ENCODE peak calls at places on chromosomes 6 and 20, in six cellular contexts. One of them, this sample, is unnamed.
A peak's percentile ranks its signal among the peaks of the same experiment; 100 is the strongest.

GRCh38 chr6:35181933-35182612 is 31.7 kb upstream of the SCUBE3 start:
- DNase-seq in lower lobe of right lung: peak; percentile 71
- DNase-seq in IMR-90: peak; percentile 61
- DNase-seq in mammary epithelial cell: peak; percentile 72
- DNase-seq in substantia nigra: no peak
- DNase-seq in A549: peak; percentile 72
- DNase-seq in this sample: no peak

GRCh38 chr6:6006428-6007310 is at the start of gene NRN1:
- DNase-seq in lower lobe of right lung: no peak
- DNase-seq in IMR-90: no peak
- DNase-seq in mammary epithelial cell: peak; percentile 61
- DNase-seq in substantia nigra: no peak
- DNase-seq in A549: no peak
- DNase-seq in this sample: no peak

GRCh38 chr6:18595774-18596528 is 208.8 kb downstream of the RNF144B start:
- DNase-seq in lower lobe of right lung: no peak
- DNase-seq in IMR-90: peak; percentile 63
- DNase-seq in mammary epithelial cell: peak; percentile 36
- DNase-seq in substantia nigra: peak; percentile 35
- DNase-seq in A549: peak; percentile 56
- DNase-seq in this sample: no peak

GRCh38 chr6:33994198-33995045 is 151.5 kb downstream of the GRM4 start:
- DNase-seq in lower lobe of right lung: no peak
- DNase-seq in IMR-90: no peak
- DNase-seq in mammary epithelial cell: no peak
- DNase-seq in substantia nigra: no peak
- DNase-seq in A549: no peak
- DNase-seq in this sample: no peak

GRCh38 chr6:87897581-87898147 is 150.0 kb upstream of the SPACA1 start:
- DNase-seq in lower lobe of right lung: no peak
- DNase-seq in IMR-90: peak; percentile 34
- DNase-seq in mammary epithelial cell: no peak
- DNase-seq in substantia nigra: no peak
- DNase-seq in A549: no peak
- DNase-seq in this sample: no peak

GRCh38 chr6:141677598-141678211 is 455.0 kb upstream of the GJE1 start:
- DNase-seq in lower lobe of right lung: no peak
- DNase-seq in IMR-90: peak; percentile 47
- DNase-seq in mammary epithelial cell: peak; percentile 13
- DNase-seq in substantia nigra: no peak
- DNase-seq in A549: peak; percentile 30
- DNase-seq in this sample: no peak

GRCh38 chr6:152232494-152233151 is 404.5 kb downstream of the SYNE1 start:
- DNase-seq in lower lobe of right lung: no peak
- DNase-seq in IMR-90: peak; percentile 67
- DNase-seq in mammary epithelial cell: no peak
- DNase-seq in substantia nigra: no peak
- DNase-seq in A549: no peak
- DNase-seq in this sample: no peak

GRCh38 chr6:26299286-26300042 is 65.5 kb upstream of the BTN3A2 start:
- DNase-seq in lower lobe of right lung: no peak
- DNase-seq in IMR-90: no peak
- DNase-seq in mammary epithelial cell: no peak
- DNase-seq in substantia nigra: no peak
- DNase-seq in A549: no peak
- DNase-seq in this sample: no peak

GRCh38 chr20:38534756-38535155 is 46.2 kb upstream of the ADIG start:
- DNase-seq in lower lobe of right lung: no peak
- DNase-seq in IMR-90: no peak
- DNase-seq in mammary epithelial cell: no peak
- DNase-seq in substantia nigra: no peak
- DNase-seq in A549: no peak
- DNase-seq in this sample: no peak

GRCh38 chr6:17633465-17634188 is 33.5 kb downstream of the FAM8A1 start:
- DNase-seq in lower lobe of right lung: no peak
- DNase-seq in IMR-90: no peak
- DNase-seq in mammary epithelial cell: no peak
- DNase-seq in substantia nigra: no peak
- DNase-seq in A549: no peak
- DNase-seq in this sample: no peak

GRCh38 chr6:126959765-126960164 is 158.7 kb upstream of the RSPO3 start:
- DNase-seq in lower lobe of right lung: no peak
- DNase-seq in IMR-90: no peak
- DNase-seq in mammary epithelial cell: no peak
- DNase-seq in substantia nigra: no peak
- DNase-seq in A549: no peak
- DNase-seq in this sample: no peak

GRCh38 chr20:14470231-14470894 is 133.0 kb upstream of the FLRT3 start:
- DNase-seq in lower lobe of right lung: no peak
- DNase-seq in IMR-90: no peak
- DNase-seq in mammary epithelial cell: no peak
- DNase-seq in substantia nigra: no peak
- DNase-seq in A549: peak; percentile 58
- DNase-seq in this sample: no peak

GRCh38 chr20:60172306-60172984 is 214.2 kb downstream of the CDH26 start:
- DNase-seq in lower lobe of right lung: no peak
- DNase-seq in IMR-90: no peak
- DNase-seq in mammary epithelial cell: no peak
- DNase-seq in substantia nigra: no peak
- DNase-seq in A549: no peak
- DNase-seq in this sample: no peak

GRCh38 chr6:24607310-24607709 is 38.7 kb downstream of the KIAA0319 start:
- DNase-seq in lower lobe of right lung: no peak
- DNase-seq in IMR-90: no peak
- DNase-seq in mammary epithelial cell: no peak
- DNase-seq in substantia nigra: no peak
- DNase-seq in A549: no peak
- DNase-seq in this sample: no peak

GRCh38 chr6:150176152-150176551 is 33.3 kb downstream of the PPP1R14C start:
- DNase-seq in lower lobe of right lung: no peak
- DNase-seq in IMR-90: no peak
- DNase-seq in mammary epithelial cell: no peak
- DNase-seq in substantia nigra: no peak
- DNase-seq in A549: no peak
- DNase-seq in this sample: no peak

GRCh38 chr20:38250607-38251006 is 9.9 kb downstream of the KIAA1755 start:
- DNase-seq in lower lobe of right lung: no peak
- DNase-seq in IMR-90: no peak
- DNase-seq in mammary epithelial cell: no peak
- DNase-seq in substantia nigra: no peak
- DNase-seq in A549: no peak
- DNase-seq in this sample: no peak

GRCh38 chr20:6708010-6708409 is 59.5 kb upstream of the BMP2 start:
- DNase-seq in lower lobe of right lung: peak; percentile 82
- DNase-seq in IMR-90: peak; percentile 84
- DNase-seq in mammary epithelial cell: peak; percentile 84
- DNase-seq in substantia nigra: no peak
- DNase-seq in A549: no peak
- DNase-seq in this sample: peak; percentile 69

GRCh38 chr20:36149469-36149868 is 5.1 kb upstream of the EPB41L1 start:
- DNase-seq in lower lobe of right lung: no peak
- DNase-seq in IMR-90: no peak
- DNase-seq in mammary epithelial cell: no peak
- DNase-seq in substantia nigra: no peak
- DNase-seq in A549: no peak
- DNase-seq in this sample: no peak

GRCh38 chr6:149723771-149724417 is 6.0 kb upstream of the LATS1 start:
- DNase-seq in lower lobe of right lung: no peak
- DNase-seq in IMR-90: peak; percentile 79
- DNase-seq in mammary epithelial cell: peak; percentile 74
- DNase-seq in substantia nigra: peak; percentile 23
- DNase-seq in A549: peak; percentile 76
- DNase-seq in this sample: peak; percentile 46

GRCh38 chr6:167349816-167350215 is 24.9 kb downstream of the TTLL2 start:
- DNase-seq in lower lobe of right lung: no peak
- DNase-seq in IMR-90: no peak
- DNase-seq in mammary epithelial cell: no peak
- DNase-seq in substantia nigra: no peak
- DNase-seq in A549: no peak
- DNase-seq in this sample: no peak

GRCh38 chr20:33816191-33816590 is 5.0 kb downstream of the CHMP4B start:
- DNase-seq in lower lobe of right lung: no peak
- DNase-seq in IMR-90: no peak
- DNase-seq in mammary epithelial cell: no peak
- DNase-seq in substantia nigra: no peak
- DNase-seq in A549: no peak
- DNase-seq in this sample: no peak

GRCh38 chr6:5833120-5833519 is 173.6 kb downstream of the NRN1 start:
- DNase-seq in lower lobe of right lung: no peak
- DNase-seq in IMR-90: no peak
- DNase-seq in mammary epithelial cell: no peak
- DNase-seq in substantia nigra: no peak
- DNase-seq in A549: no peak
- DNase-seq in this sample: no peak

GRCh38 chr6:65450451-65450850 is 256.6 kb downstream of the EYS start:
- DNase-seq in lower lobe of right lung: no peak
- DNase-seq in IMR-90: no peak
- DNase-seq in mammary epithelial cell: no peak
- DNase-seq in substantia nigra: no peak
- DNase-seq in A549: peak; percentile 0
- DNase-seq in this sample: no peak

GRCh38 chr20:58691773-58692578 is 624 bp upstream of the NPEPL1 start:
- DNase-seq in lower lobe of right lung: peak; percentile 85
- DNase-seq in IMR-90: no peak
- DNase-seq in mammary epithelial cell: no peak
- DNase-seq in substantia nigra: no peak
- DNase-seq in A549: no peak
- DNase-seq in this sample: no peak
- H3K27ac ChIP-seq in lower lobe of right lung: peak overlapping the region; percentile 96
- H3K27ac ChIP-seq in IMR-90: peak overlapping the region; percentile 15
- H3K27ac ChIP-seq in mammary epithelial cell: no peak overlapping the region
- H3K27ac ChIP-seq in substantia nigra: peak overlapping the region; percentile 82
- H3K27ac ChIP-seq in A549: peak overlapping the region; percentile 98
- H3K27ac ChIP-seq in this sample: peak overlapping the region; percentile 32

GRCh38 chr6:1382883-1383728 is 6.3 kb upstream of the FOXF2 start:
- DNase-seq in lower lobe of right lung: no peak
- DNase-seq in IMR-90: no peak
- DNase-seq in mammary epithelial cell: no peak
- DNase-seq in substantia nigra: no peak
- DNase-seq in A549: no peak
- DNase-seq in this sample: no peak
- H3K27ac ChIP-seq in lower lobe of right lung: peak overlapping the region; percentile 78
- H3K27ac ChIP-seq in IMR-90: no peak overlapping the region
- H3K27ac ChIP-seq in mammary epithelial cell: no peak overlapping the region
- H3K27ac ChIP-seq in substantia nigra: no peak overlapping the region
- H3K27ac ChIP-seq in A549: no peak overlapping the region
- H3K27ac ChIP-seq in this sample: no peak overlapping the region

GRCh38 chr6:73264446-73264845 is 1.4 kb upstream of the KHDC1 start:
- DNase-seq in lower lobe of right lung: no peak
- DNase-seq in IMR-90: no peak
- DNase-seq in mammary epithelial cell: peak; percentile 97
- DNase-seq in substantia nigra: no peak
- DNase-seq in A549: no peak
- DNase-seq in this sample: peak; percentile 94

GRCh38 chr6:73258721-73259120 is 4.3 kb downstream of the KHDC1 start:
- DNase-seq in lower lobe of right lung: no peak
- DNase-seq in IMR-90: no peak
- DNase-seq in mammary epithelial cell: no peak
- DNase-seq in substantia nigra: no peak
- DNase-seq in A549: peak; percentile 4
- DNase-seq in this sample: no peak

GRCh38 chr6:73263570-73263909 is 544 bp upstream of the KHDC1 start:
- DNase-seq in lower lobe of right lung: no peak
- DNase-seq in IMR-90: no peak
- DNase-seq in mammary epithelial cell: peak; percentile 2
- DNase-seq in substantia nigra: no peak
- DNase-seq in A549: no peak
- DNase-seq in this sample: no peak

GRCh38 chr6:73262701-73263569 is at the start of gene KHDC1:
- DNase-seq in lower lobe of right lung: peak; percentile 58
- DNase-seq in IMR-90: peak; percentile 54
- DNase-seq in mammary epithelial cell: peak; percentile 23
- DNase-seq in substantia nigra: peak; percentile 23
- DNase-seq in A549: peak; percentile 42
- DNase-seq in this sample: no peak
- H3K27ac ChIP-seq in lower lobe of right lung: peak within 1 kb of the TSS; percentile 63
- H3K27ac ChIP-seq in IMR-90: peak within 1 kb of the TSS; percentile 80
- H3K27ac ChIP-seq in mammary epithelial cell: peak within 1 kb of the TSS; percentile 52
- H3K27ac ChIP-seq in substantia nigra: peak within 1 kb of the TSS; percentile 49
- H3K27ac ChIP-seq in A549: peak within 1 kb of the TSS; percentile 76
- H3K27ac ChIP-seq in this sample: peak within 1 kb of the TSS; percentile 80

DNA sequence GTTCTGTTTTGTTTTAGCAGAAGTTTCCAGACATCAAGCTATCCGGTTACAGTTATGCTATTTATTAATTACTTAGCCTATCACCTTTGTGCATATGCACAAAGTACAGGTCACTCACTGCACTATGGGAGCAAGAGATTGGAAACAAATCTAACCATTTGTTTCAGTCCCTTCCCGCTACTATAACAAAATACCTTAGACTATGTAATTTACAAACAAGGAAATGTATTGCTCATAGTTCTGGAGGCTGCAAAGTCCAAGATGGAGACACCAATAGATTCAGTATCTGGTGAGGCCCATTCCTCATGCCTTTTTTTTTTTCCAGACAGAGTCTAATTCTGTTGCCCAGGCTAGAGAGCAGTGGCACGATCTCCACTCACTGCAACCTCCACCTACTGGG is 35.1 kb downstream of the ATP9A start:
- DNase-seq in lower lobe of right lung: no peak
- DNase-seq in IMR-90: no peak
- DNase-seq in mammary epithelial cell: no peak
- DNase-seq in substantia nigra: no peak
- DNase-seq in A549: no peak
- DNase-seq in this sample: no peak
- H3K27ac ChIP-seq in lower lobe of right lung: no peak overlapping the region
- H3K27ac ChIP-seq in IMR-90: no peak overlapping the region
- H3K27ac ChIP-seq in mammary epithelial cell: no peak overlapping the region
- H3K27ac ChIP-seq in substantia nigra: no peak overlapping the region
- H3K27ac ChIP-seq in A549: no peak overlapping the region
- H3K27ac ChIP-seq in this sample: no peak overlapping the region

GRCh38 chr6:73516712-73517489 is 3.9 kb downstream of the EEF1A1 start:
- DNase-seq in lower lobe of right lung: no peak
- DNase-seq in IMR-90: peak; percentile 14
- DNase-seq in mammary epithelial cell: no peak
- DNase-seq in substantia nigra: no peak
- DNase-seq in A549: no peak
- DNase-seq in this sample: no peak

GRCh38 chr6:73513496-73513854 is 7.4 kb downstream of the EEF1A1 start:
- DNase-seq in lower lobe of right lung: no peak
- DNase-seq in IMR-90: peak; percentile 51
- DNase-seq in mammary epithelial cell: no peak
- DNase-seq in substantia nigra: no peak
- DNase-seq in A549: peak; percentile 20
- DNase-seq in this sample: no peak

GRCh38 chr6:73514746-73515110 is 6.1 kb downstream of the EEF1A1 start:
- DNase-seq in lower lobe of right lung: no peak
- DNase-seq in IMR-90: peak; percentile 34
- DNase-seq in mammary epithelial cell: no peak
- DNase-seq in substantia nigra: no peak
- DNase-seq in A549: peak; percentile 33
- DNase-seq in this sample: no peak

GRCh38 chr6:73511796-73512195 is 9.0 kb downstream of the EEF1A1 start:
- DNase-seq in lower lobe of right lung: no peak
- DNase-seq in IMR-90: peak; percentile 8
- DNase-seq in mammary epithelial cell: no peak
- DNase-seq in substantia nigra: no peak
- DNase-seq in A549: no peak
- DNase-seq in this sample: no peak

GRCh38 chr6:73515204-73516101 is 5.4 kb downstream of the EEF1A1 start:
- DNase-seq in lower lobe of right lung: no peak
- DNase-seq in IMR-90: peak; percentile 88
- DNase-seq in mammary epithelial cell: peak; percentile 59
- DNase-seq in substantia nigra: peak; percentile 22
- DNase-seq in A549: peak; percentile 80
- DNase-seq in this sample: no peak
- H3K27ac ChIP-seq in lower lobe of right lung: peak overlapping the region; percentile 27
- H3K27ac ChIP-seq in IMR-90: no peak overlapping the region
- H3K27ac ChIP-seq in mammary epithelial cell: peak overlapping the region; percentile 26
- H3K27ac ChIP-seq in substantia nigra: no peak overlapping the region
- H3K27ac ChIP-seq in A549: peak overlapping the region; percentile 29
- H3K27ac ChIP-seq in this sample: peak overlapping the region; percentile 99

GRCh38 chr6:30066577-30067459 is at the start of gene PPP1R11:
- DNase-seq in lower lobe of right lung: peak; percentile 99
- DNase-seq in IMR-90: peak; percentile 99
- DNase-seq in mammary epithelial cell: peak; percentile 100
- DNase-seq in substantia nigra: peak; percentile 99
- DNase-seq in A549: peak; percentile 98
- DNase-seq in this sample: peak; percentile 93
- H3K27ac ChIP-seq in lower lobe of right lung: peak within 1 kb of the TSS; percentile 91
- H3K27ac ChIP-seq in IMR-90: peak within 1 kb of the TSS; percentile 81
- H3K27ac ChIP-seq in mammary epithelial cell: peak within 1 kb of the TSS; percentile 86
- H3K27ac ChIP-seq in substantia nigra: peak within 1 kb of the TSS; percentile 94
- H3K27ac ChIP-seq in A549: peak within 1 kb of the TSS; percentile 91
- H3K27ac ChIP-seq in this sample: peak within 1 kb of the TSS; percentile 79

This sample was measured in epithelial cell of prostate.